ENCODE peak calls at places on chromosomes 5 and 9, in six cellular contexts. F, D, B, Z, L and P are unnamed samples. For H3K9me3, the result is how much of the 10 kb centered on the place peaks cover.

GRCh38 chr9:95399261-95399660 is 81.8 kb upstream of the FANCC start:
- DNase-seq in F (no peak), D (no peak), B (no peak), Z (no peak), L (no peak), P (no peak)

GRCh38 chr5:149936044-149936699 is 8.4 kb downstream of the PDE6A start:
- DNase-seq in F (no peak), D (no peak), B (no peak), Z (no peak), L (no peak), P (no peak)

GRCh38 chr5:172437445-172438303 is 16.7 kb downstream of the SH3PXD2B start:
- DNase-seq in F (peak), D (peak), B (peak), Z (peak), L (peak), P (no peak)

GRCh38 chr9:104572612-104573011 is 3.6 kb downstream of the OR13C8 start:
- DNase-seq in F (no peak), D (no peak), B (no peak), Z (no peak), L (no peak), P (no peak)

GRCh38 chr5:179304466-179304865 is 40.8 kb downstream of the ADAMTS2 start:
- DNase-seq in F (no peak), D (no peak), B (no peak), Z (no peak), L (no peak), P (no peak)

GRCh38 chr5:7650755-7651154 is 200.2 kb downstream of the CFAP90 start:
- DNase-seq in F (no peak), D (peak), B (no peak), Z (no peak), L (no peak), P (no peak)

GRCh38 chr5:147509710-147510651 is at the start of gene DPYSL3:
- DNase-seq in F (peak), D (peak), B (peak), Z (peak), L (peak), P (peak)

GRCh38 chr5:68331202-68332108 is 115.9 kb downstream of the PIK3R1 start:
- DNase-seq in F (no peak), D (no peak), B (no peak), Z (no peak), L (no peak), P (no peak)

GRCh38 chr5:168047669-168048111 is 243.8 kb upstream of the WWC1 start:
- DNase-seq in F (peak), D (no peak), B (no peak), Z (peak), L (no peak), P (no peak)

GRCh38 chr9:124164800-124165199 is 92.9 kb upstream of the NEK6 start:
- DNase-seq in F (no peak), D (peak), B (peak), Z (peak), L (no peak), P (peak)

GRCh38 chr5:149750596-149750995 is 20.5 kb downstream of the PPARGC1B start:
- DNase-seq in F (no peak), D (no peak), B (no peak), Z (no peak), L (no peak), P (no peak)

GRCh38 chr5:147303251-147303650 is 68.4 kb downstream of the STK32A start:
- DNase-seq in F (no peak), D (no peak), B (no peak), Z (no peak), L (no peak), P (peak)

GRCh38 chr9:95506692-95507455 is 9.9 kb downstream of the PTCH1 start:
- DNase-seq in F (peak), D (peak), B (peak), Z (peak), L (peak), P (peak)

GRCh38 chr5:137192293-137192743 is 306.8 kb downstream of the SPOCK1 start:
- DNase-seq in F (no peak), D (no peak), B (peak), Z (no peak), L (no peak), P (no peak)

GRCh38 chr9:134049236-134049635 is 18.6 kb downstream of the BRD3 start:
- DNase-seq in F (no peak), D (no peak), B (peak), Z (peak), L (no peak), P (no peak)

GRCh38 chr9:108039491-108039890 is 549.9 kb upstream of the KLF4 start:
- DNase-seq in F (no peak), D (no peak), B (no peak), Z (no peak), L (no peak), P (no peak)

GRCh38 chr5:74334034-74334433 is 306.5 kb downstream of the ENC1 start:
- DNase-seq in F (no peak), D (no peak), B (no peak), Z (no peak), L (no peak), P (no peak)

GRCh38 chr5:65010841-65011240 is 242.1 kb downstream of the CWC27 start:
- DNase-seq in F (no peak), D (no peak), B (no peak), Z (no peak), L (no peak), P (no peak)

GRCh38 chr9:2320126-2320525 is 301.5 kb upstream of the VLDLR start:
- DNase-seq in F (no peak), D (no peak), B (no peak), Z (no peak), L (no peak), P (no peak)

GRCh38 chr9:127187231-127187956 is 65.0 kb upstream of the ANGPTL2 start:
- DNase-seq in F (no peak), D (peak), B (peak), Z (peak), L (peak), P (no peak)

GRCh38 chr5:138245717-138246116 is 28.7 kb downstream of the GFRA3 start:
- DNase-seq in F (no peak), D (no peak), B (no peak), Z (no peak), L (no peak), P (no peak)

GRCh38 chr9:5480919-5481743 is 29.2 kb upstream of the PDCD1LG2 start:
- DNase-seq in F (no peak), D (no peak), B (no peak), Z (no peak), L (no peak), P (no peak)
- TF ChIP-seq CTCF in F (peak), D (no peak), B (no peak), Z (no peak), L (no peak), P (no peak)

GRCh38 chr5:164934039-164934438 is 1428.6 kb downstream of the MAT2B start:
- DNase-seq in F (no peak), D (no peak), B (no peak), Z (no peak), L (no peak), P (no peak)
- H3K9me3 ChIP-seq in F (under half), D (under half), B (under half), Z (under half), L (under half), P (under half)

DNA sequence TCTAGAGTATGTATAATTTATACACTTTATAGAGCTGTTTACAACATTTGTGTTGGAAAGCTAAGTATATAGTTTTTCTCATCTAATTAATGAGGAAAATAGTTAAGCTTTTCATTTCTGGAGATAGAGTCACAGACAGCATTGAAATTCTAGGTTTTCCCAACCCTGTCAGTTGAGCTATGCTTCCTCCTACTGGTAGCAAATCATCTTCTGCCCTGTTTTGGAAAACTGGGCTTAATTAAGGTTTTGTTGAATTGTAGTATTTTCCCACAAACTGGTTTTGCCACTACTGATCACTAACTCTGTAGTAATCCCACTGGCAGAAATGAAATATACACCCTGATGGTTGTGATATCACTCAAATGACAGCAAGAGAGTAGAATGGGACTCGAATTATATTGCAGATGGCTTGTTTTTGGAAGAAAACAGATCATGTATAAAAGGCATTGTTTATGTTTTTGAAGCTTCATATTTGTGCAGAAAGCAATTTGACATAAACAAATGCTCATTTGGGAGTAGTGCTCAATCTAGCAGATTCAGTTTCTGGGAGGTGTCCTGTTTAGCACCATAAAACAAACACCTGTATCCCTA is 46.6 kb downstream of the CD180 start:
- DNase-seq in F (peak), D (no peak), B (no peak), Z (no peak), L (no peak), P (no peak)
- TF ChIP-seq CTCF in F (peak), D (peak), B (peak), Z (peak), L (peak), P (no peak)

GRCh38 chr5:2302169-2302568 is 419.4 kb upstream of the IRX4 start:
- DNase-seq in F (no peak), D (no peak), B (peak), Z (no peak), L (no peak), P (peak)
- H3K9me3 ChIP-seq in F (under half), D (under half), B (under half), Z (under half), L (under half), P (under half)